ENCODE peak calls at places on chromosomes 12 and 14, in four cellular contexts. C is H1, Y is neuronal stem cell, H is mesenchymal stem cell. A is an unnamed sample.

GRCh38 chr14:39302124-39302810 is 68.6 kb downstream of the MIA2 start:
- DNase-seq in C (no peak), Y (no peak), H (no peak), A (no peak)

GRCh38 chr14:77033622-77034521 is 5.4 kb upstream of the IRF2BPL start:
- DNase-seq in C (peak), Y (peak), H (peak), A (peak)

GRCh38 chr12:20629414-20630156 is 65.5 kb upstream of the SLCO1C1 start:
- DNase-seq in C (no peak), Y (no peak), H (peak), A (no peak)

GRCh38 chr12:2194060-2194459 is 141.3 kb downstream of the CACNA1C start:
- DNase-seq in C (no peak), Y (no peak), H (no peak), A (no peak)

GRCh38 chr12:8081228-8081920 is 700 bp upstream of the NECAP1 start:
- DNase-seq in C (no peak), Y (no peak), H (peak), A (no peak)

GRCh38 chr14:65462411-65462810 is 49.9 kb downstream of the FUT8 start:
- DNase-seq in C (no peak), Y (no peak), H (no peak), A (no peak)

GRCh38 chr12:46219892-46220655 is 48.8 kb downstream of the SLC38A1 start:
- DNase-seq in C (no peak), Y (no peak), H (peak), A (no peak)

GRCh38 chr12:132453361-132454133 is 36.4 kb upstream of the FBRSL1 start:
- DNase-seq in C (no peak), Y (no peak), H (no peak), A (no peak)

GRCh38 chr12:106080786-106081185 is 58.0 kb downstream of the NUAK1 start:
- DNase-seq in C (no peak), Y (no peak), H (no peak), A (no peak)

GRCh38 chr14:54643696-54644176 is 76.8 kb downstream of the SAMD4A start:
- DNase-seq in C (no peak), Y (no peak), H (peak), A (no peak)

GRCh38 chr12:48336564-48336963 is 14.2 kb downstream of the ZNF641 start:
- DNase-seq in C (peak), Y (no peak), H (no peak), A (peak)

GRCh38 chr12:66903782-66904396 is 225.0 kb upstream of the GRIP1 start:
- DNase-seq in C (no peak), Y (no peak), H (no peak), A (no peak)

GRCh38 chr12:92608418-92609091 is 94.2 kb upstream of the PLEKHG7 start:
- DNase-seq in C (no peak), Y (peak), H (peak), A (no peak)

GRCh38 chr12:92030618-92031017 is 115.0 kb downstream of the BTG1 start:
- DNase-seq in C (no peak), Y (no peak), H (peak), A (no peak)

GRCh38 chr14:99326041-99326710 is 54.2 kb upstream of the BCL11B start:
- DNase-seq in C (peak), Y (no peak), H (no peak), A (no peak)

GRCh38 chr12:94386422-94386821 is 73.2 kb downstream of the CEP83 start:
- DNase-seq in C (no peak), Y (no peak), H (peak), A (no peak)

GRCh38 chr14:66038214-66038977 is 447.8 kb upstream of the CCDC196 start:
- DNase-seq in C (no peak), Y (no peak), H (peak), A (no peak)

GRCh38 chr12:44930972-44931600 is 55.0 kb upstream of the NELL2 start:
- DNase-seq in C (no peak), Y (peak), H (peak), A (no peak)

GRCh38 chr12:19154696-19155095 is 25.2 kb downstream of the PLEKHA5 start:
- DNase-seq in C (no peak), Y (no peak), H (peak), A (no peak)

GRCh38 chr12:14260011-14260993 is 105.2 kb upstream of the ATF7IP start:
- DNase-seq in C (peak), Y (peak), H (peak), A (peak)

GRCh38 chr12:49750027-49750977 is 8.9 kb downstream of the TMBIM6 start:
- DNase-seq in C (no peak), Y (no peak), H (peak), A (no peak)

GRCh38 chr12:109637341-109637740 is 63.7 kb downstream of the MVK start:
- DNase-seq in C (no peak), Y (no peak), H (no peak), A (no peak)

GRCh38 chr14:97251423-97252155 is 454.4 kb downstream of the VRK1 start:
- DNase-seq in C (peak), Y (no peak), H (no peak), A (peak)

GRCh38 chr14:64993263-64993662 is 6.6 kb downstream of the FNTB start:
- DNase-seq in C (no peak), Y (no peak), H (peak), A (no peak)

GRCh38 chr12:62720661-62721330 is 214.2 kb downstream of the PPM1H start:
- DNase-seq in C (no peak), Y (no peak), H (peak), A (no peak)

GRCh38 chr12:65602579-65603295 is 221.5 kb upstream of the HMGA2 start:
- DNase-seq in C (peak), Y (peak), H (peak), A (peak)

GRCh38 chr12:58877243-58877743 is 43.0 kb downstream of the LRIG3 start:
- DNase-seq in C (no peak), Y (no peak), H (peak), A (no peak)

GRCh38 chr12:34387711-34388635 is 365.7 kb downstream of the ALG10 start:
- DNase-seq in C (no peak), Y (no peak), H (no peak), A (no peak)

GRCh38 chr14:72457641-72458040 is 436.3 kb downstream of the DPF3 start:
- DNase-seq in C (no peak), Y (no peak), H (peak), A (no peak)

GRCh38 chr12:131759176-131759575 is 48.3 kb downstream of the SFSWAP start:
- DNase-seq in C (no peak), Y (no peak), H (no peak), A (no peak)

GRCh38 chr14:53638966-53639365 is 317.7 kb downstream of the BMP4 start:
- DNase-seq in C (no peak), Y (no peak), H (no peak), A (no peak)

GRCh38 chr14:35985504-35986218 is 159.5 kb downstream of the BRMS1L start:
- DNase-seq in C (no peak), Y (no peak), H (peak), A (no peak)

GRCh38 chr12:2961705-2962104 is 2.5 kb downstream of the TEAD4 start:
- DNase-seq in C (no peak), Y (no peak), H (no peak), A (no peak)

GRCh38 chr14:94424371-94424770 is 28.2 kb downstream of the SERPINA11 start:
- DNase-seq in C (no peak), Y (no peak), H (no peak), A (no peak)

GRCh38 chr12:77104792-77105191 is 39.4 kb upstream of the E2F7 start:
- DNase-seq in C (no peak), Y (no peak), H (peak), A (no peak)

GRCh38 chr12:117986705-117987469 is 18.1 kb upstream of the KSR2 start:
- DNase-seq in C (no peak), Y (no peak), H (no peak), A (no peak)

GRCh38 chr14:35331605-35332516 is 39.7 kb downstream of the PSMA6 start:
- DNase-seq in C (peak), Y (no peak), H (peak), A (no peak)

GRCh38 chr12:79194595-79194994 is 330.0 kb downstream of the SYT1 start:
- DNase-seq in C (no peak), Y (no peak), H (no peak), A (no peak)

GRCh38 chr12:104286538-104287482 is 16.7 kb upstream of the EID3 start:
- DNase-seq in C (peak), Y (peak), H (peak), A (peak)
- H2BK15ac ChIP-seq in C (peak), Y (no peak), H (peak), A (no peak)

GRCh38 chr14:68625366-68626090 is 167.3 kb downstream of the ZFP36L1 start:
- DNase-seq in C (peak), Y (no peak), H (no peak), A (no peak)
- H2BK12ac ChIP-seq in C (no peak), Y (no peak), H (no peak), A (no peak)

DNA sequence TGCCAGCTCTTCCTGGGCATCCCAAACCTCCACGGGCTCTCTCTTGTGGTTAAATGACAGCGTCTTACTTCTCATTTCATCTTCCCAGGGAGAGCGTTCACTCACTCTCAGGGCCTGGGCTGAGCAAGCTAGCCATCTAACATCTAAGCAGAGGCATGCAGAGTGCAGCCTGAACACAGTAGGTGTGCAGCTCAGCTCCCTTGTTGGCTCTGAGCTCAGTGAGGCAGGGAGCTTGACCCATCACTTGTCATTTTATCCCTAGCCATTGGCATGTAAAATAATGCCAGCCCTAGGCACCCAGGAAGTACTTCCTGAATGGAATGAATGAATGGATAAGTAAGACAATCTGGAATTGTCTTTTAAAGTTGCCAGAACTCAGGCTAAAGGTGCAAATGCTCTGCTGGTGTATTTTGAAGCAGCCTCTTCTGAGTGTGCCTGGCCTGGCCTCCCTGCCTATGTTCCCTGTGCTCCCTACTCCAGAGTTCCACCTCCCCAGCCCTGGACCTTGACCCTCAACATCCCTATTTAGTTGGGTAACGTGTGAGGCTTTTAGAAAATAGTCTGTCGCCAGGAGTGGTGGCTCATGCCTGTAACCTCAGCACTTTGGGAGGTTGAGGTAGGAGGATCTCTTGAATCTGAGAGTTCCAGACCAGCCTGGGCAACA is 9.5 kb upstream of the MEG3 start:
- DNase-seq in C (no peak), Y (no peak), H (no peak), A (no peak)
- H2BK15ac ChIP-seq in C (no peak), Y (no peak), H (no peak), A (no peak)

DNA sequence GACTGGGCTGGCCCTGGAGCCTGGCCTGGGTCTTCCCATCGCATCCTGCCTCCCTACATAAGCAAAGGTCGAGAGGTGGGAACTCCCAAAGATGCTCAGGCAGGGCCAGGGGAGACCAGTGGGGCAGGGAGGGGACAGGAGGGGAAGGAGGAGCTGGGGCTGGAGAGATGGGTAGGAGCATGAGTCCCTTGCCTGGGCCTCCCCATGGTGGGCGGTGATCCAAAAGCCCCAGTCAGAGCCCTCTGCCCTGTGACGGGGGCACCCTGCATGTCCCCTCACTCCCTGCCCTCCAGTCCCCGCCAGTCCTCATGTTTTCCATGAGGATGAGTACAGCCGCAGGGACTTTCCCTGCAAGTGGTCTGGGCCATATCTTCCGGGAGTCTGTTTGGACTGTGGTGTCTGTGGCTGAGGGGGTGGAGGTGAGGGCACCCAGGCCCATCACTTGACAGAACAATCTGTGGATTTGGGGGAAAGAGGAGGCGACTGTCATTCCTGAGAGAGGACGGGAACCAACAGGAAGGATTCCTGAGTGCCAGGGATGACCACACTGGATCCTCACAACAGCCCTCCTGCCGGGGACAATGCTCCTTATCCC is 9.3 kb downstream of the BDKRB2 start:
- DNase-seq in C (no peak), Y (no peak), H (peak), A (no peak)
- H2BK12ac ChIP-seq in C (no peak), Y (no peak), H (no peak), A (no peak)

DNA sequence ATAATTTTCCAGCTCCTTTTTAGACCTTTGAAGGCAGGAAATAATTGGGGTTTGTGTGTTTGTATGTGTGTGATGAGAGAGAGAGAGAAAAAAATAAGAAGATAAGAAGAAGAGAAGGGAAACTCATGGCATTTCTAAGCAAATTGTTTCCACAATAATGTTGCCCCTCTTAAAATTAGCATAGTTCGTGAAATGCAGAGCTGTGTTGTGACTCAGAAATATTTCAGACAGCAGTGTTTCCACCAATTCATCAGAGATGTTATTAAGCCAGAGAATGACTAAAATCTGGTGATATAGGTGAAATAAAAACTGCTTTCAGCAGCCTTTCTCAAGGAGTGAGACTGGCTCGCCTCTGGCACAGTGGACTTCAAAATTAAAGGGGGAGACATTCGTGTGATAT is 65.9 kb upstream of the ARHGAP5 start:
- DNase-seq in C (no peak), Y (no peak), H (no peak), A (no peak)
- H2BK15ac ChIP-seq in C (no peak), Y (no peak), H (no peak), A (no peak)

DNA sequence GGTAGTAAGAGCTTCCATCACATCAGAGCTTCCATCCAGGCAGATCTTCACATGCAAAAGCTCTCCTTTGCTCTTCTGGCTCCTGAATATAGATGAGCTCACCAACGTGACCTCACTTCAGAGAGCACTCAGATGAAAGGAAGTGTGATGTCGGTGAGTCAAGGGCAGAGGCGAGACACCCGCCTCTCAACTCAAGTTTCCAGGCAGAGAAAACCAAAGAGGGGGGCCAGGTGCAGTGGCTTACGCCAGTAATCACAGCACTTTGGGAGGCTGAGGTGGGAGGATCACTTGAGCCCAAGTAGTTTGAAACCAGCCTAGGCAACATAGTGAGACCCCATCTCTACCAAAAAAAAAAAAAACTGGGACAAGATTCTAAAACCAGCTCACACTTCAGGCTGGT is 126.9 kb downstream of the DUSP6 start:
- DNase-seq in C (no peak), Y (no peak), H (peak), A (peak)
- H2BK12ac ChIP-seq in C (peak), Y (no peak), H (no peak), A (no peak)

DNA sequence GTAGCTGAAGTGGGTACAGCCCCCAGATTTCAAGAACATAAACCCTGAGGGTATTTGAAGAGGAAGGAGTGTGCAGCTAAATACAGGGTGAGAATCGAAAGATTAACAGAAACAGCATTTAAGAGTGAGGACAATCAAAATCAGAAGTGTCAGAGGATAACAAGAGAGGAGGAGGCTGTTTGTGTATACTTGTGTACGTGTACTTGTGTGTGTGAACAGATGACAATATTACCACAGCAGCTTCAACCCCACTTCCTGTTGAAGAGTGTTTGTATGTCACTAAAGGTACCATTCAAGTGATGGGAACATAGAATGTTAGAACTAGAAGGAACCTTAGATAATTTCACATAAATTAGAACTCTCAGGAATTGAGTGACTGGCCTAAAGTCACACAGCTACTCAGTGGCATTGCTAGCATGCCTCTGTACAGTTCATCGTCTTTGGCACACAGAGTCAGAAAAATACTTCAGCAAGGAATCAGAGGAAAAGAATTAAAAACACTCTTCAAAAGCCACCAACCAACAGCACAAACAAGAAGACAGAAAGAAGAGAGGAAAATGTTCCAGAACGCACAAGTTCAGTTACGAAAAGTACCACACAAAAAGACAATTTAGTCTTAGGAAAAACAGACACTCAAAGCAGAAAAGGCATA is 164.3 kb upstream of the BCL2L14 start:
- DNase-seq in C (no peak), Y (no peak), H (peak), A (no peak)
- H2BK15ac ChIP-seq in C (no peak), Y (no peak), H (no peak), A (no peak)

GRCh38 chr12:95755236-95755865 is 35.2 kb downstream of the NTN4 start:
- DNase-seq in C (no peak), Y (no peak), H (no peak), A (no peak)

GRCh38 chr12:95759039-95759438 is 31.5 kb downstream of the NTN4 start:
- DNase-seq in C (no peak), Y (no peak), H (no peak), A (no peak)

GRCh38 chr12:95760371-95760770 is 30.2 kb downstream of the NTN4 start:
- DNase-seq in C (no peak), Y (no peak), H (no peak), A (no peak)

GRCh38 chr12:95762123-95762785 is 28.3 kb downstream of the NTN4 start:
- DNase-seq in C (no peak), Y (no peak), H (no peak), A (no peak)

DNA sequence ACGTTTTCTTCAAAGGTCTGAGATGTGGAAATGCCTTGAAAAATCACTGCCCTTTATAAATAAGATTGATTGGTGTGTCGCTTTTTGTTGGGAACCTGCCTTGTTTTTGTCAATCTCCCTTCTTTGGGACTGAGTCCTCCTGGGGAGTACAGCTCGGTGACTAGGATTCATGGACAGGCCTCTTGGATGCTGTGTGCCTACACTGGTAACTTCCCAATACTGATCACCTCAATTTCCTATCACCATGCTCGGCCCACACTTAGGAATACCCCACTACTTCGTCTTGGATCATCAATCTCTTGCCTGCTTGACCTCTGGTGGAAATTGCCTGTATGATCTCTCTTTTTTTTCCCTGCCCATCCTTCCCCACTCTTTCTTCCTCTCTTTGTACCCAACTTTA is 34.2 kb downstream of the NTN4 start:
- DNase-seq in C (no peak), Y (no peak), H (no peak), A (no peak)
- H2BK12ac ChIP-seq in C (no peak), Y (no peak), H (no peak), A (no peak)

A was measured in H9.